ENCODE peak calls at places on chromosomes 16 and 17, in seven cellular contexts. W is fibroblast of mammary gland, E is DND-41, P is neural progenitor cell, A is WTC11, H is A549, T is fibroblast of lung. F is an unnamed sample.

GRCh38 chr16:58421529-58421928 is 29.3 kb downstream of the GINS3 start:
- DNase-seq in P (no peak), E (no peak), H (no peak), A (no peak), T (peak), W (peak), F (no peak)

GRCh38 chr17:76840884-76841775 is 27.1 kb upstream of the MGAT5B start:
- DNase-seq in E (no peak), T (no peak), H (no peak), P (peak), A (no peak), W (no peak), F (no peak)

GRCh38 chr17:66724581-66725341 is 110.2 kb upstream of the CACNG5 start:
- DNase-seq in H (peak), A (no peak), W (peak), T (peak), P (no peak), E (no peak), F (no peak)

GRCh38 chr17:9291912-9292562 is 270.7 kb downstream of the NTN1 start:
- DNase-seq in H (peak), E (peak), P (peak), W (peak), T (peak), A (peak), F (peak)

GRCh38 chr16:75764154-75764768 is 38.0 kb upstream of the CPHXL start:
- DNase-seq in P (peak), T (peak), H (peak), W (peak), A (peak), E (peak), F (peak)

GRCh38 chr17:45370949-45371413 is 54.2 kb upstream of the MAP3K14 start:
- DNase-seq in W (no peak), E (no peak), T (peak), P (no peak), H (peak), A (peak), F (no peak)

GRCh38 chr16:47316686-47317085 is 144.2 kb downstream of the ITFG1 start:
- DNase-seq in H (no peak), A (no peak), E (no peak), T (no peak), W (no peak), P (no peak), F (no peak)

GRCh38 chr16:89710709-89711564 is 9.4 kb upstream of the SPATA2L start:
- DNase-seq in T (no peak), P (peak), W (no peak), E (no peak), H (no peak), A (peak), F (no peak)

GRCh38 chr16:31215287-31216115 is 1.4 kb downstream of the PYDC1 start:
- DNase-seq in E (no peak), H (peak), A (peak), P (peak), T (peak), W (peak), F (peak)

GRCh38 chr17:17749921-17750320 is 68.7 kb downstream of the RAI1 start:
- DNase-seq in P (peak), W (peak), T (peak), A (peak), E (peak), H (peak), F (peak)

GRCh38 chr17:9817086-9817485 is 4.8 kb downstream of the GSG1L2 start:
- DNase-seq in T (peak), E (no peak), A (peak), W (peak), P (no peak), H (peak), F (no peak)

GRCh38 chr17:65553009-65553645 is 8.3 kb downstream of the AXIN2 start:
- DNase-seq in T (peak), W (peak), P (no peak), A (no peak), H (no peak), E (no peak), F (no peak)

GRCh38 chr17:49962599-49963276 is 6.3 kb upstream of the DLX4 start:
- DNase-seq in H (no peak), A (peak), E (no peak), T (no peak), W (no peak), P (no peak), F (no peak)

GRCh38 chr16:20899503-20900298 is 457 bp downstream of the DCUN1D3 start:
- DNase-seq in W (no peak), A (peak), T (no peak), H (peak), E (no peak), P (no peak), F (peak)

GRCh38 chr16:83458612-83459011 is 349.2 kb upstream of the HSBP1 start:
- DNase-seq in W (peak), A (no peak), P (no peak), H (no peak), T (peak), E (no peak), F (peak)

GRCh38 chr16:30927789-30928378 is 4.5 kb downstream of the FBXL19 start:
- DNase-seq in H (peak), W (peak), A (peak), T (peak), E (peak), P (peak), F (peak)

GRCh38 chr16:68473358-68474064 is 25.2 kb upstream of the SMPD3 start:
- DNase-seq in P (no peak), W (no peak), T (no peak), H (no peak), E (no peak), A (no peak), F (no peak)

GRCh38 chr16:85137323-85138072 is 25.2 kb upstream of the CIBAR2 start:
- DNase-seq in H (peak), T (peak), P (peak), W (peak), A (no peak), E (no peak), F (no peak)

GRCh38 chr16:76277099-76278030 is at the start of gene CNTNAP4:
- DNase-seq in H (no peak), W (peak), T (no peak), E (no peak), A (peak), P (peak), F (no peak)

GRCh38 chr16:89582614-89583196 is 7.1 kb downstream of the CPNE7 start:
- DNase-seq in P (no peak), T (no peak), W (no peak), H (no peak), E (no peak), A (no peak), F (no peak)

GRCh38 chr17:10046259-10046658 is 141.2 kb upstream of the RCVRN start:
- DNase-seq in P (no peak), A (no peak), T (no peak), W (no peak), E (no peak), H (no peak), F (no peak)

GRCh38 chr16:77991701-77992100 is 30.6 kb upstream of the CLEC3A start:
- DNase-seq in H (no peak), A (no peak), W (no peak), P (no peak), E (no peak), T (no peak), F (no peak)

GRCh38 chr17:41545829-41546410 is 17.8 kb upstream of the KRT19 start:
- DNase-seq in E (no peak), H (no peak), T (no peak), P (no peak), W (no peak), A (no peak), F (no peak)

GRCh38 chr17:75404223-75404738 is 1.2 kb downstream of the GRB2 start:
- DNase-seq in P (peak), H (peak), W (peak), A (peak), E (peak), T (peak), F (peak)

GRCh38 chr16:13148294-13148693 is 246.9 kb downstream of the SHISA9 start:
- DNase-seq in A (no peak), W (no peak), E (no peak), T (no peak), P (no peak), H (no peak), F (no peak)

GRCh38 chr16:66858740-66859396 is 14.7 kb downstream of the CA7 start:
- DNase-seq in W (peak), T (peak), E (no peak), P (no peak), H (no peak), A (no peak), F (no peak)

GRCh38 chr16:10835281-10835931 is 16.8 kb upstream of the TVP23A start:
- DNase-seq in A (no peak), E (no peak), T (no peak), W (no peak), H (no peak), P (no peak), F (peak)

GRCh38 chr16:83441523-83441922 is 366.3 kb upstream of the HSBP1 start:
- DNase-seq in P (no peak), W (no peak), H (no peak), A (no peak), E (no peak), T (peak), F (no peak)

GRCh38 chr16:68399456-68399855 is 48.9 kb downstream of the SMPD3 start:
- DNase-seq in E (no peak), W (no peak), P (no peak), A (no peak), T (no peak), H (no peak), F (no peak)

GRCh38 chr17:77742579-77742978 is 215.9 kb upstream of the TNRC6C start:
- DNase-seq in W (no peak), P (peak), E (no peak), T (no peak), A (peak), H (no peak), F (no peak)

GRCh38 chr17:82804442-82805191 is 35.2 kb downstream of the ZNF750 start:
- DNase-seq in A (no peak), E (no peak), W (peak), H (no peak), T (peak), P (no peak), F (no peak)

GRCh38 chr16:31458073-31458834 is 1.0 kb upstream of the ARMC5 start:
- DNase-seq in T (peak), P (peak), E (peak), A (peak), W (peak), H (peak), F (peak)

GRCh38 chr16:21159281-21159951 is 942 bp downstream of the LDAF1 start:
- DNase-seq in E (peak), W (no peak), T (no peak), H (no peak), P (peak), A (peak), F (peak)

GRCh38 chr16:89870440-89870839 is 3.0 kb upstream of the TCF25 start:
- DNase-seq in T (no peak), E (no peak), H (no peak), P (no peak), A (no peak), W (no peak), F (no peak)

GRCh38 chr17:72618018-72618509 is 474.4 kb downstream of the SLC39A11 start:
- DNase-seq in T (no peak), H (peak), E (peak), W (no peak), A (no peak), P (peak), F (no peak)

GRCh38 chr17:9200197-9200662 is 178.9 kb downstream of the NTN1 start:
- DNase-seq in W (no peak), E (no peak), T (no peak), P (peak), H (no peak), A (no peak), F (no peak)

GRCh38 chr17:48550313-48551205 is 5.7 kb upstream of the HOXB2 start:
- DNase-seq in H (no peak), A (peak), P (peak), E (no peak), T (peak), W (no peak), F (no peak)
- TF ChIP-seq CTCF in H (peak), A (peak), P (peak), E (no peak), T (peak), W (no peak), F (no peak)

DNA sequence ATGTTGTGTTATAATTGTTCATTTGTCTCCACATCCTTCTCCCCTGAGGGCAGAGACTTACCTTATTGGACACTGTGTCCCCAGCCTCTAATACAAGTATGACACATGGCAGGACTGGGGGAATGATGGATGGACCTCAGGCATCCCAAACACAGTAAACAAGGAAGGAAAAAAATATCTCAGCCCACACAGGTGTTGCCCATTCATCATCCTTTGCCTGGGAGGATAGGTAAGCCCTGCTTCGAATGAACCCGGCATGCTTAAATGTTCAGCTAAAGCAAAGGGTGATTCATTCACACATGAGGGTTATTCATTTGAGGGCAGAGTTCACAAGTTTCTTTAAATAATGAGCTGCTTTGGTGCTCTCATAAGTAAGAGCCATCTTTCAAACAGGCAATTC is 34.7 kb downstream of the MMD start:
- DNase-seq in T (no peak), A (no peak), H (no peak), W (no peak), E (no peak), P (no peak), F (no peak)
- TF ChIP-seq CTCF in T (no peak), A (no peak), H (no peak), W (no peak), E (no peak), P (no peak), F (no peak)

GRCh38 chr17:16379654-16380053 is 1.2 kb upstream of the UBB start:
- DNase-seq in P (no peak), H (no peak), W (no peak), T (no peak), A (no peak), E (no peak), F (no peak)

GRCh38 chr17:16378631-16379282 is 2.1 kb upstream of the UBB start:
- DNase-seq in W (no peak), T (no peak), E (no peak), A (no peak), H (peak), P (no peak), F (no peak)

GRCh38 chr17:16381496-16381820 is 567 bp downstream of the UBB start:
- DNase-seq in A (no peak), H (no peak), E (no peak), W (peak), T (peak), P (no peak), F (no peak)

GRCh38 chr17:16383216-16383615 is 2.3 kb downstream of the UBB start:
- DNase-seq in W (no peak), H (no peak), T (no peak), P (no peak), A (no peak), E (no peak), F (no peak)

GRCh38 chr17:16380640-16381495 is at the start of gene UBB:
- DNase-seq in A (peak), W (peak), E (peak), P (peak), H (peak), T (peak), F (peak)
- TF ChIP-seq CTCF in A (no peak), W (no peak), E (peak), P (peak), H (no peak), T (no peak), F (peak)

GRCh38 chr16:52553322-52553721 is 6.4 kb upstream of the TOX3 start:
- DNase-seq in A (peak), P (no peak), T (no peak), E (no peak), H (no peak), W (no peak), F (no peak)
- TF ChIP-seq CTCF in A (peak), P (peak), T (no peak), E (peak), H (peak), W (no peak), F (no peak)

GRCh38 chr17:70624208-70624607 is 454.9 kb downstream of the KCNJ2 start:
- DNase-seq in T (no peak), W (no peak), H (no peak), E (no peak), A (no peak), P (no peak), F (no peak)

GRCh38 chr17:70621593-70621992 is 452.3 kb downstream of the KCNJ2 start:
- DNase-seq in W (no peak), P (peak), T (peak), A (no peak), H (no peak), E (no peak), F (no peak)

DNA sequence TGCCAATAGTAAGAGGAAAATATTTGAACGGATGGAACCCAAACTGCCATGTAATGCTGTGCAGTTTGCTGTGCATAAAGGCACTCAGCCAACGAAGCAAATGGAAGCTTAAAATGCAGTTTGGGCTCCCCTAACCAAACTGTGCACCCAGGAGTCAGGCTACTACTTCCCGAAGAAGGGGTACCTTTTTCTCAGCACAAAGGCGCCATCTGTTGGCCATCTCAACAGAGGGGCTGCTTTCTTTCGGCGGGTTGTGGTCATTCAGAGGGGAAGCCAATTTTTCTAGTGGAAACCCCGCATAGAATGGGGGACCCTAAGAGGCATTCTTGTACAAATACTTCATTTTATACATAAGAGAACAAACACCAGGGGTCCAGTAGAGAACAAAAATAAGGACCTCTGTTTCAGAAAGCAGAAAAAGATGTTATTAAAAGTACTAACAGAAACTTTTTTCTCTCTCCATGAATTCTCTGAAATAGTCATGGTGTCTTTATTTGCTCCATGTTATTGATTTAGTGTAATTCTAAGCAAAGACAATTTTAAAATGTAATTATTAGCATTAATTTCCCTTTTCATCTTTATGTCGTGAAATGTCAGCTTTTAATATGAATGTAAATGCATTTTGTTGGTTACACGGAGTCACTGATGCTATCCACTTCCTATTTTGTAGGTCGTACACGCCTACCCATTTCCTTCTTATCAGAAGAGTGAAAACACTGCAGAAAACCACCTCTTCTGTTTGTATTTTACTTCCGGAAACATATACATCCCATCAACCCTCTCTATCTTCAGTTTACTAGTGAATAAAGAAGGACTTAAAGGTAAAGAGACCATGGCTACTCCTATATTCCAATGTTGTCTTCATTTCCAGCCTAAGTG is 453.3 kb downstream of the KCNJ2 start:
- DNase-seq in P (peak), E (peak), H (peak), W (peak), A (peak), T (peak), F (peak)
- TF ChIP-seq CTCF in P (peak), E (peak), H (peak), W (peak), A (peak), T (peak), F (peak)

GRCh38 chr17:31373150-31374082 is 18.1 kb upstream of the RAB11FIP4 start:
- DNase-seq in H (peak), A (no peak), E (peak), W (peak), P (peak), T (peak), F (no peak)
- TF ChIP-seq CTCF in H (peak), A (no peak), E (peak), W (peak), P (peak), T (peak), F (peak)

GRCh38 chr17:29936724-29937123 is 4.7 kb upstream of the EFCAB5 start:
- DNase-seq in H (no peak), W (no peak), A (no peak), E (no peak), P (no peak), T (no peak), F (no peak)

GRCh38 chr17:29929544-29930398 is at the start of gene SSH2:
- DNase-seq in H (peak), W (peak), E (peak), P (peak), T (peak), A (peak), F (peak)

GRCh38 chr17:29931253-29931932 is 1.4 kb upstream of the SSH2 start:
- DNase-seq in P (peak), H (peak), W (peak), E (peak), T (peak), A (peak), F (peak)

GRCh38 chr17:29930399-29931010 is 477 bp upstream of the SSH2 start:
- DNase-seq in E (no peak), T (no peak), H (no peak), P (peak), A (no peak), W (peak), F (no peak)

DNA sequence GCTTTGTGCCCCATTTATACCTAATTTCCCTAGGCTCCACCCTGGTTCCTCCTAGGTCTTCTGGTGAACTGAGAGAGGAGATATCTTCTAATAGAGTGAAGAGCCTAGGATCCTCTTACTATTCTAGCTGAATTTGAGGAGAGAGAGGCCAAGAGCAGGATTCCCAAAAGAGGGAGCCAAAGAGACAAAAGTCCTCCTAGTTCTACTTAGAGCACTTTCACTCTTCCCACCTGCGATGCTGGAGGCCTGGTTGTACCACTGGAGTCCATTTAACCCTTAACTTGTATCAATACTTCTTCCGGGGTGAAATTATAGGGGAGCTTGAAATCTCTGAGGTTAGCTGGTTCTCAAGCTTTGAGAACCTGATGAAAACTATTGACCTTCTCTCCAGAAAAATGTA is 3.4 kb upstream of the SSH2 start:
- DNase-seq in E (no peak), A (no peak), W (peak), P (peak), H (peak), T (peak), F (no peak)
- TF ChIP-seq CTCF in E (no peak), A (no peak), W (peak), P (peak), H (peak), T (peak), F (no peak)

GRCh38 chr17:7997186-7997585 is 5.2 kb upstream of the GUCY2D start:
- DNase-seq in H (peak), W (no peak), E (peak), T (peak), P (peak), A (peak), F (no peak)
- TF ChIP-seq CTCF in H (peak), W (peak), E (peak), T (no peak), P (peak), A (peak), F (no peak)

GRCh38 chr17:60577147-60577925 is 22.7 kb upstream of the PPM1D start:
- DNase-seq in P (no peak), A (no peak), W (peak), H (no peak), E (no peak), T (peak), F (peak)
- TF ChIP-seq CTCF in P (no peak), A (no peak), W (no peak), H (peak), E (no peak), T (peak), F (no peak)